ENCODE peak calls at places on chromosomes 13 and 19, in eight cellular contexts. One of them, this sample, is unnamed.
A peak's percentile ranks its signal among the peaks of the same experiment; 100 is the strongest.

GRCh38 chr13:34164585-34164984 is 346.6 kb downstream of the RFC3 start:
- DNase-seq in tibial artery: no peak
- DNase-seq in stomach: no peak
- DNase-seq in heart right ventricle: no peak
- DNase-seq in cardiac muscle cell: no peak
- DNase-seq in PC-3: peak; percentile 19
- DNase-seq in mammary epithelial cell: peak; percentile 71
- DNase-seq in psoas muscle: no peak
- DNase-seq in this sample: no peak

GRCh38 chr13:40340368-40341085 is 325.9 kb downstream of the FOXO1 start:
- DNase-seq in heart right ventricle: no peak
- DNase-seq in tibial artery: no peak
- DNase-seq in stomach: no peak
- DNase-seq in mammary epithelial cell: peak; percentile 32
- DNase-seq in PC-3: peak; percentile 45
- DNase-seq in cardiac muscle cell: peak; percentile 51
- DNase-seq in psoas muscle: no peak
- DNase-seq in this sample: no peak

GRCh38 chr19:45804959-45805230 is 10.2 kb downstream of the RSPH6A start:
- DNase-seq in mammary epithelial cell: no peak
- DNase-seq in tibial artery: no peak
- DNase-seq in psoas muscle: no peak
- DNase-seq in PC-3: no peak
- DNase-seq in cardiac muscle cell: no peak
- DNase-seq in heart right ventricle: no peak
- DNase-seq in stomach: no peak
- DNase-seq in this sample: no peak

GRCh38 chr19:15463865-15464371 is 426 bp downstream of the RASAL3 start:
- DNase-seq in psoas muscle: no peak
- DNase-seq in heart right ventricle: no peak
- DNase-seq in PC-3: no peak
- DNase-seq in stomach: peak; percentile 51
- DNase-seq in mammary epithelial cell: no peak
- DNase-seq in tibial artery: no peak
- DNase-seq in cardiac muscle cell: no peak
- DNase-seq in this sample: no peak

GRCh38 chr13:111460548-111461444 is 140.4 kb downstream of the TEX29 start:
- DNase-seq in cardiac muscle cell: peak; percentile 41
- DNase-seq in stomach: no peak
- DNase-seq in heart right ventricle: peak; percentile 31
- DNase-seq in psoas muscle: peak; percentile 26
- DNase-seq in mammary epithelial cell: peak; percentile 19
- DNase-seq in tibial artery: no peak
- DNase-seq in PC-3: peak; percentile 31
- DNase-seq in this sample: peak; percentile 59

GRCh38 chr19:38956264-38956663 is 19.3 kb downstream of the FBXO17 start:
- DNase-seq in mammary epithelial cell: no peak
- DNase-seq in stomach: no peak
- DNase-seq in PC-3: no peak
- DNase-seq in psoas muscle: no peak
- DNase-seq in cardiac muscle cell: no peak
- DNase-seq in heart right ventricle: no peak
- DNase-seq in tibial artery: no peak
- DNase-seq in this sample: no peak

GRCh38 chr13:93066187-93066586 is 160.4 kb upstream of the GPC6 start:
- DNase-seq in psoas muscle: no peak
- DNase-seq in tibial artery: no peak
- DNase-seq in cardiac muscle cell: peak; percentile 89
- DNase-seq in stomach: no peak
- DNase-seq in heart right ventricle: no peak
- DNase-seq in mammary epithelial cell: peak; percentile 49
- DNase-seq in PC-3: peak; percentile 7
- DNase-seq in this sample: no peak

GRCh38 chr19:54667217-54667616 is 4.4 kb downstream of the LILRB4 start:
- DNase-seq in psoas muscle: no peak
- DNase-seq in mammary epithelial cell: no peak
- DNase-seq in cardiac muscle cell: no peak
- DNase-seq in stomach: no peak
- DNase-seq in heart right ventricle: no peak
- DNase-seq in tibial artery: no peak
- DNase-seq in PC-3: no peak
- DNase-seq in this sample: no peak

GRCh38 chr13:40983725-40984669 is 35.1 kb downstream of the ELF1 start:
- DNase-seq in heart right ventricle: no peak
- DNase-seq in cardiac muscle cell: no peak
- DNase-seq in PC-3: no peak
- DNase-seq in mammary epithelial cell: no peak
- DNase-seq in stomach: no peak
- DNase-seq in psoas muscle: no peak
- DNase-seq in tibial artery: no peak
- DNase-seq in this sample: no peak

GRCh38 chr19:47239610-47240296 is 8.8 kb upstream of the BBC3 start:
- DNase-seq in mammary epithelial cell: peak; percentile 25
- DNase-seq in stomach: peak; percentile 58
- DNase-seq in tibial artery: no peak
- DNase-seq in heart right ventricle: no peak
- DNase-seq in PC-3: no peak
- DNase-seq in cardiac muscle cell: peak; percentile 65
- DNase-seq in psoas muscle: peak; percentile 58
- DNase-seq in this sample: no peak

GRCh38 chr13:106276876-106277275 is 258.6 kb downstream of the EFNB2 start:
- DNase-seq in cardiac muscle cell: no peak
- DNase-seq in stomach: no peak
- DNase-seq in heart right ventricle: no peak
- DNase-seq in mammary epithelial cell: peak; percentile 72
- DNase-seq in psoas muscle: no peak
- DNase-seq in PC-3: peak; percentile 85
- DNase-seq in tibial artery: no peak
- DNase-seq in this sample: no peak

GRCh38 chr19:13885826-13886365 is 9.0 kb downstream of the NANOS3 start:
- DNase-seq in mammary epithelial cell: no peak
- DNase-seq in PC-3: no peak
- DNase-seq in tibial artery: no peak
- DNase-seq in cardiac muscle cell: no peak
- DNase-seq in stomach: no peak
- DNase-seq in psoas muscle: no peak
- DNase-seq in heart right ventricle: no peak
- DNase-seq in this sample: no peak

GRCh38 chr13:29591310-29591709 is 4.2 kb downstream of the SLC7A1 start:
- DNase-seq in heart right ventricle: no peak
- DNase-seq in tibial artery: no peak
- DNase-seq in PC-3: no peak
- DNase-seq in psoas muscle: no peak
- DNase-seq in mammary epithelial cell: no peak
- DNase-seq in stomach: no peak
- DNase-seq in cardiac muscle cell: no peak
- DNase-seq in this sample: no peak

GRCh38 chr19:1317274-1317673 is 31.6 kb downstream of the EFNA2 start:
- DNase-seq in PC-3: no peak
- DNase-seq in psoas muscle: no peak
- DNase-seq in stomach: no peak
- DNase-seq in cardiac muscle cell: no peak
- DNase-seq in heart right ventricle: no peak
- DNase-seq in mammary epithelial cell: no peak
- DNase-seq in tibial artery: no peak
- DNase-seq in this sample: no peak

GRCh38 chr13:35720690-35721554 is 244.4 kb upstream of the MAB21L1 start:
- DNase-seq in psoas muscle: peak; percentile 39
- DNase-seq in tibial artery: no peak
- DNase-seq in stomach: peak; percentile 49
- DNase-seq in mammary epithelial cell: peak; percentile 9
- DNase-seq in PC-3: peak; percentile 70
- DNase-seq in cardiac muscle cell: peak; percentile 71
- DNase-seq in heart right ventricle: peak; percentile 35
- DNase-seq in this sample: peak; percentile 19

GRCh38 chr13:70666883-70667282 is 558.6 kb upstream of the KLHL1 start:
- DNase-seq in stomach: no peak
- DNase-seq in psoas muscle: no peak
- DNase-seq in PC-3: no peak
- DNase-seq in tibial artery: no peak
- DNase-seq in heart right ventricle: no peak
- DNase-seq in cardiac muscle cell: no peak
- DNase-seq in mammary epithelial cell: no peak
- DNase-seq in this sample: no peak

GRCh38 chr19:36420961-36421748 is 2.7 kb upstream of the ZFP82 start:
- DNase-seq in mammary epithelial cell: peak; percentile 8
- DNase-seq in stomach: no peak
- DNase-seq in PC-3: no peak
- DNase-seq in heart right ventricle: peak; percentile 18
- DNase-seq in psoas muscle: peak; percentile 18
- DNase-seq in cardiac muscle cell: peak; percentile 75
- DNase-seq in tibial artery: no peak
- DNase-seq in this sample: no peak

GRCh38 chr19:13098291-13099072 is 4.2 kb downstream of the LYL1 start:
- DNase-seq in PC-3: peak; percentile 71
- DNase-seq in mammary epithelial cell: no peak
- DNase-seq in heart right ventricle: no peak
- DNase-seq in psoas muscle: no peak
- DNase-seq in tibial artery: no peak
- DNase-seq in cardiac muscle cell: peak; percentile 77
- DNase-seq in stomach: no peak
- DNase-seq in this sample: peak; percentile 64

GRCh38 chr13:50334944-50335343 is 319.7 kb downstream of the KCNRG start:
- DNase-seq in tibial artery: no peak
- DNase-seq in cardiac muscle cell: peak; percentile 50
- DNase-seq in mammary epithelial cell: no peak
- DNase-seq in PC-3: no peak
- DNase-seq in stomach: no peak
- DNase-seq in psoas muscle: no peak
- DNase-seq in heart right ventricle: no peak
- DNase-seq in this sample: no peak

DNA sequence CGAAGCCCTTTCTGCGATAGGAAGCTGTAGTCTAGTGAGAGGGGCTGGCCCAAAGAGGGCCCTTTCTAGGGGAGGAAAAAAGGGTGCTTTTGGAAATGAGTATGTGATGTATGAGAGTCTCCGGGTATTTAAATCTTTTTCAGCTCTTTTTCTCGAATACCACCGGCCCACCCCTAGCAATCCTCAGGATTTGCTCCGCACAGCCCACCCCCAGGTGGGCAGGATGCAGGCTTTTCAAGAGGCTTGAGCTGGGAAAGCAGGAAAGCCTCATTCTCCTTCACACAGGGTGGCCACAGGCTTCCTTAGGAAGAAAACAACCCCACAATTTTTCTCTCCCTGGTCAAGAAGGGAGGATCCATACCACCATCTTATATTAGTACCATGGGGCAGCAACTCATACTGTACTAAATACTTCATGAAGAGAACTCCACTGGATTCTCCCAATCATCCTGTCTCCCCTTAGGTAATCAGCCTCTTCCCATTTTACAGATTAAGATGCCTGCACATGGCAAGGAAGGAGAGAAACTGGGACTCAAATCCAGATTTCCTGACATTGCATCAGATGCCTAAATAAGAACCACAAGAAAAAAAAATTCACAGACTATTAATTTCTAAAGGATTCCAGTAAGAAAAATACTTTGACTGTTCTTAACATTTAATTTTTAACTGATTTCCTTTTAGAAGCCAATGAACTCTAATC is 84.4 kb downstream of the STK24 start:
- DNase-seq in stomach: no peak
- DNase-seq in cardiac muscle cell: peak; percentile 39
- DNase-seq in mammary epithelial cell: no peak
- DNase-seq in psoas muscle: no peak
- DNase-seq in heart right ventricle: no peak
- DNase-seq in tibial artery: no peak
- DNase-seq in PC-3: no peak
- DNase-seq in this sample: no peak
- H3K27ac ChIP-seq in stomach: no peak overlapping the region
- H3K27ac ChIP-seq in cardiac muscle cell: no peak overlapping the region
- H3K27ac ChIP-seq in mammary epithelial cell: no peak overlapping the region
- H3K27ac ChIP-seq in psoas muscle: no peak overlapping the region
- H3K27ac ChIP-seq in heart right ventricle: no peak overlapping the region
- H3K27ac ChIP-seq in tibial artery: peak overlapping the region; percentile 28
- H3K27ac ChIP-seq in PC-3: no peak overlapping the region
- H3K27ac ChIP-seq in this sample: peak overlapping the region; percentile 26

DNA sequence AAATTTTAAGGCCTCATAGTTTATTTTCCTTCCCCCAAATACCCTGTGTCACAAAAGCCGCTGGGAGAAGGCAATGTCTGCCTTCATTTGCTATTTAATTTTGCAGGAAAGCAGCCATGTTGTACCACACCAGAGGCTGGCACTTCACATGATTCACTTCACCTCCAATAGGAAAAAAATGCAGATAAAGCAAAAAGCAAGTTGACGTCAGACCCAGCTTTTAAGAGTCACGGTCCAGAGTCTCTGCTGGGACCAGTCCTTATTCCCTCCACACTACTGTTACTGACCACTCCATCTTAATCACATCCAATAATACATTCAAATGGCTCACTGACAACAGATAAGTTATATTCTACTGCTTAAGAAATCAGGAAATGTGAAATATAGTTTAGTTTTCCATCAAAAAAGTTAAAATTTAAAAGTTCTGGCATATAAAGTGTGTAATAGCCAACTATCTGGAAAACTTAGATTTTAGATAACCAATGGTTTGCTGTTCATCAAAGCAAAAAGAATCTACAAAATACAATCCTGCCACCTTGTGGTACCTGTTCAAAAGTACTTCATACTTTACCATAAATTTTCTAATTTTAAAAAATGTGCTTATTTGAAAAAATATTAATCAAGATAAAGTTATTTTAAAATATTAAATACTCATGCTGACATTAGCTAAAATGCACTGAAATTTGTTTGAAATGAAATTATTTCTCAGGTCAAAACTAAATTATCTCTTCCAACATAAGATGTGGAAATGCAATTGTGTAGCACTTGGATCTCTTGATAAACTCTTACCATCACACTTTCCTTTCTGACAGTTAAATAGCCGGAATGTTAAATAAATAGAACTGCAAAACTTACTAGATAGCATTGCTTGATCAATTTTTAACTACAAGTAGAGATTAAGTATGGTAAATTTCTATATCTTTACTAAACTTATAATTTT is 97.3 kb downstream of the SERP2 start:
- DNase-seq in heart right ventricle: no peak
- DNase-seq in mammary epithelial cell: no peak
- DNase-seq in PC-3: peak; percentile 50
- DNase-seq in stomach: no peak
- DNase-seq in tibial artery: no peak
- DNase-seq in psoas muscle: no peak
- DNase-seq in cardiac muscle cell: peak; percentile 45
- DNase-seq in this sample: no peak
- H3K27ac ChIP-seq in heart right ventricle: no peak overlapping the region
- H3K27ac ChIP-seq in mammary epithelial cell: no peak overlapping the region
- H3K27ac ChIP-seq in PC-3: peak overlapping the region; percentile 54
- H3K27ac ChIP-seq in stomach: no peak overlapping the region
- H3K27ac ChIP-seq in tibial artery: peak overlapping the region; percentile 5
- H3K27ac ChIP-seq in psoas muscle: no peak overlapping the region
- H3K27ac ChIP-seq in cardiac muscle cell: no peak overlapping the region
- H3K27ac ChIP-seq in this sample: no peak overlapping the region

GRCh38 chr13:110314516-110315245 is 7.6 kb downstream of the COL4A2 start:
- DNase-seq in psoas muscle: no peak
- DNase-seq in tibial artery: no peak
- DNase-seq in stomach: no peak
- DNase-seq in mammary epithelial cell: no peak
- DNase-seq in PC-3: no peak
- DNase-seq in cardiac muscle cell: no peak
- DNase-seq in heart right ventricle: peak; percentile 71
- DNase-seq in this sample: no peak
- H3K27ac ChIP-seq in psoas muscle: no peak overlapping the region
- H3K27ac ChIP-seq in tibial artery: peak overlapping the region; percentile 66
- H3K27ac ChIP-seq in stomach: no peak overlapping the region
- H3K27ac ChIP-seq in mammary epithelial cell: no peak overlapping the region
- H3K27ac ChIP-seq in PC-3: no peak overlapping the region
- H3K27ac ChIP-seq in cardiac muscle cell: peak overlapping the region; percentile 57
- H3K27ac ChIP-seq in heart right ventricle: peak overlapping the region; percentile 74
- H3K27ac ChIP-seq in this sample: peak overlapping the region; percentile 10

GRCh38 chr13:88071371-88071770 is 400.2 kb downstream of the SLITRK5 start:
- DNase-seq in stomach: no peak
- DNase-seq in PC-3: no peak
- DNase-seq in psoas muscle: no peak
- DNase-seq in mammary epithelial cell: no peak
- DNase-seq in tibial artery: no peak
- DNase-seq in cardiac muscle cell: no peak
- DNase-seq in heart right ventricle: no peak
- DNase-seq in this sample: no peak
- H3K27ac ChIP-seq in stomach: no peak overlapping the region
- H3K27ac ChIP-seq in PC-3: no peak overlapping the region
- H3K27ac ChIP-seq in psoas muscle: no peak overlapping the region
- H3K27ac ChIP-seq in mammary epithelial cell: no peak overlapping the region
- H3K27ac ChIP-seq in tibial artery: no peak overlapping the region
- H3K27ac ChIP-seq in cardiac muscle cell: no peak overlapping the region
- H3K27ac ChIP-seq in heart right ventricle: no peak overlapping the region
- H3K27ac ChIP-seq in this sample: no peak overlapping the region